ENCODE peak calls at places on chromosomes 5 and 9, in six cellular contexts. W is kidney, M is cardiac muscle cell, X is GM23338, B is astrocyte, Q is SK-N-SH. F is an unnamed sample. For H3K4me1, the result is how much of the 10 kb centered on the place peaks cover.

GRCh38 chr5:57482671-57483106 is at the start of gene ACTBL2:
- DNase-seq in W (no peak), M (peak), X (no peak), B (peak), Q (no peak), F (no peak)

GRCh38 chr5:32543291-32543690 is 42.1 kb upstream of the SUB1 start:
- DNase-seq in W (no peak), M (peak), X (no peak), B (peak), Q (no peak), F (no peak)

GRCh38 chr9:76403352-76403751 is 9.1 kb upstream of the RFK start:
- DNase-seq in W (no peak), M (peak), X (peak), B (peak), Q (peak), F (no peak)

GRCh38 chr9:84867171-84867570 is 197.6 kb downstream of the NTRK2 start:
- DNase-seq in W (no peak), M (no peak), X (no peak), B (no peak), Q (peak), F (no peak)

GRCh38 chr9:84419203-84419602 is 78.6 kb upstream of the SLC28A3 start:
- DNase-seq in W (no peak), M (peak), X (peak), B (no peak), Q (no peak), F (no peak)

GRCh38 chr5:57836921-57837320 is 354.3 kb upstream of the ACTBL2 start:
- DNase-seq in W (no peak), M (no peak), X (no peak), B (no peak), Q (no peak), F (no peak)

GRCh38 chr9:121658166-121658565 is 6.7 kb downstream of the DAB2IP start:
- DNase-seq in W (no peak), M (no peak), X (no peak), B (no peak), Q (no peak), F (no peak)

GRCh38 chr9:124011460-124012301 is at the start of gene LHX2:
- DNase-seq in W (no peak), M (peak), X (peak), B (peak), Q (peak), F (peak)

GRCh38 chr5:78972654-78973428 is 12.3 kb downstream of the ARSB start:
- DNase-seq in W (no peak), M (peak), X (no peak), B (peak), Q (peak), F (peak)

GRCh38 chr9:99020786-99021436 is 77.2 kb downstream of the COL15A1 start:
- DNase-seq in W (no peak), M (no peak), X (no peak), B (no peak), Q (no peak), F (no peak)

GRCh38 chr9:3138236-3139229 is 294.6 kb upstream of the PUM3 start:
- DNase-seq in W (no peak), M (no peak), X (no peak), B (no peak), Q (no peak), F (no peak)

GRCh38 chr5:125023673-125024072 is 277.2 kb upstream of the ZNF608 start:
- DNase-seq in W (no peak), M (no peak), X (no peak), B (peak), Q (no peak), F (no peak)

GRCh38 chr5:41270423-41271251 is 57.3 kb upstream of the C6 start:
- DNase-seq in W (no peak), M (peak), X (peak), B (peak), Q (peak), F (peak)

GRCh38 chr9:70600479-70600878 is 186.0 kb upstream of the KLF9 start:
- DNase-seq in W (peak), M (peak), X (no peak), B (peak), Q (no peak), F (no peak)

GRCh38 chr5:10264569-10264968 is 14.5 kb downstream of the CCT5 start:
- DNase-seq in W (no peak), M (no peak), X (no peak), B (no peak), Q (no peak), F (no peak)

GRCh38 chr9:96048116-96048953 is 172.8 kb downstream of the ERCC6L2 start:
- DNase-seq in W (no peak), M (peak), X (peak), B (no peak), Q (peak), F (no peak)

GRCh38 chr5:74543162-74543995 is 97.1 kb downstream of the ENC1 start:
- DNase-seq in W (peak), M (peak), X (peak), B (peak), Q (peak), F (no peak)

GRCh38 chr9:134390947-134391318 is 64.7 kb downstream of the RXRA start:
- DNase-seq in W (no peak), M (no peak), X (no peak), B (no peak), Q (no peak), F (no peak)

GRCh38 chr9:134544388-134545212 is 97.0 kb upstream of the COL5A1 start:
- DNase-seq in W (peak), M (peak), X (peak), B (peak), Q (no peak), F (no peak)

GRCh38 chr5:138661342-138661975 is 86.3 kb upstream of the HSPA9 start:
- DNase-seq in W (peak), M (no peak), X (no peak), B (no peak), Q (no peak), F (no peak)

GRCh38 chr9:5846080-5846479 is 13.2 kb upstream of the ERMP1 start:
- DNase-seq in W (no peak), M (no peak), X (no peak), B (no peak), Q (peak), F (peak)

GRCh38 chr9:37952731-37953130 is 48.8 kb upstream of the SLC25A51 start:
- DNase-seq in W (no peak), M (peak), X (no peak), B (peak), Q (no peak), F (no peak)

GRCh38 chr5:147084702-147085101 is 150.1 kb upstream of the STK32A start:
- DNase-seq in W (no peak), M (no peak), X (no peak), B (no peak), Q (no peak), F (no peak)

GRCh38 chr9:123401879-123402513 is 46.0 kb downstream of the CRB2 start:
- DNase-seq in W (no peak), M (peak), X (peak), B (peak), Q (peak), F (peak)

DNA sequence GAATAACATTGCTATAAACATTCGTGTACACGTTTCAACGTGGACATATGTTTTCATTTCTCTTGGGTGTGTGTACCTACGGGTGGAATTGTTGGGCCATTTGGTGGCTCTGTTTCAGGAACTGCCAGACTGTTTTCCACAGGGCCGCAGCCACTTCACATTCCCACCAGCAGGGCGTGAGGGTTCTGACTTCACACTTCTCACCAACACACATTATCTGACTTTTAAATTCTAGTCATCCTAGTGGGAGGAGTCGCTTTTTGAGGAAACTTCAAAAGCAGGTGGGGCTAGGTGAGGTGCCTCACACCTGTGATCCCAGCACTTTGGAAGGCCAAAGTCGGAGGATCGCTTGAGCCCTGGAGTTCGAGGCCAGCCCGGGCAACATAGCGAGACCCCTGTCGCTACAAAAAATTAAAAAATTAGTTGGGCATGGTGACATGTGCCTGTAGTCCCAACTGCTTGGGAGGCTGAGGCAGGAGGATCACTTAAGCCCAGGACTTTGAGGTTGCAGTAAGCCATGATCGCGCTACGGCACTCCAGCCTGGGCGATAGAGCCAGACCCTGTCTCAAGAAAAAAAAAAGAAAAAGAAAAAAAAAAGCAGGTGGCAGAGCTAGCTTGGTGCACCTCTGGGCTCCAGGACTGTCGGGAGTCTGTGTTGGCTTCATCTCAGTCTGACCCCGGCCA is 28.5 kb downstream of the TSPAN17 start:
- DNase-seq in W (peak), M (peak), X (peak), B (no peak), Q (no peak), F (no peak)
- TF ChIP-seq CTCF in W (peak), M (peak), X (peak), B (peak), Q (peak), F (peak)

DNA sequence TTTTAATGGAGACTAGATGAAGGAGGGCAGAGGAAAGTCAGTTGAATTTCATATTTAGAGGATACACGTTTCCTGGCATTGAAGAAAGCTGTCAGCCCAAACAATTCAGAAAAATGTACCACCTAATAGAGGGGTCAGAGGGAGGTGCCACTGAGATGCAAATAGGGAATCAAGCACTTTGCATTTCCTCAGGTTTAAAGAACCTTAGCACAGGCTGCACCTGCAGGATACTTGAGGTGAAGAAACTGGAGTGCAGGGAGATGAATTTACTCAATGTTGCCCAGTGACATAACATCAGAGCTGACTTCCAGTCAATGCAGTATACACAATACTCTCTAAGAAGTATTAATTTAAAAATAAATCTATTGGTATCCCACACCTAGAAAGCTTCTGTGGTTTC is 67.0 kb upstream of the MAST4 start:
- DNase-seq in W (no peak), M (no peak), X (peak), B (no peak), Q (no peak), F (no peak)
- H3K4me1 ChIP-seq in W (under half), M (under half), X (under half), B (under half), Q (under half), F (under half)

GRCh38 chr9:135818718-135819475 is 88.4 kb downstream of the CAMSAP1 start:
- DNase-seq in W (no peak), M (no peak), X (no peak), B (no peak), Q (no peak), F (no peak)

GRCh38 chr9:135821116-135821515 is 86.2 kb downstream of the CAMSAP1 start:
- DNase-seq in W (no peak), M (no peak), X (no peak), B (no peak), Q (no peak), F (no peak)

GRCh38 chr9:135820661-135821060 is 86.7 kb downstream of the CAMSAP1 start:
- DNase-seq in W (no peak), M (no peak), X (no peak), B (no peak), Q (no peak), F (no peak)

GRCh38 chr9:135817951-135818717 is 89.2 kb downstream of the CAMSAP1 start:
- DNase-seq in W (no peak), M (no peak), X (no peak), B (no peak), Q (no peak), F (no peak)

GRCh38 chr9:135819905-135820304 is 87.4 kb downstream of the CAMSAP1 start:
- DNase-seq in W (no peak), M (no peak), X (peak), B (no peak), Q (no peak), F (no peak)
- TF ChIP-seq CTCF in W (no peak), M (no peak), X (peak), B (no peak), Q (peak), F (peak)

DNA sequence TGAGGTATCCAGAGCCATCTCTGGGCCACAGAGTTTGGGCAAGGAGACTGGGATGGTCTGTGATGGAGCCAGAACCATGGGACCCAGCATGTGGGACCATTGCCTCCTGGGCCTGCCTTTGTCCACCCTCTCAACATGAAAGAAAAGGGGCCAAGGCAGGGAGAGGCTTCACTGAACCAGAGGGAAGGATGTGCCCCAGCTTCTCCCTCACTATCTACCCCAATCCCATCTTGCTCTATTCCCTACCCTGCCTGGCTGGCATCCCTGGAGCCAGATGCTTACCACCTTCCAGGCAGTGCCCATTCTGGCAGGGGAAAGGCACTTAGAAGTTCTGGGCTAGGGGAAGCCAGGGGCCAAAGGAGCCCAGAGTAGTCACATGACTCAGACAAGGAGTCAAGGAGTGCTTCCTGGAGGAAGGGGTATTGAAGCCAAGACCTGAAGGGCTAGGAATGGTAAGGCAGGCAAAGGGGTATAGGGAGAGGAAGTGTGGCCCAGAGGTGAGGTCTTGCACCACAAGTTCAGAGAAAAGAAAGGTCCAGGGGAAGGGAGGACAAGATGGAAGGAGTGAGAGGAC is 9.8 kb downstream of the PDLIM4 start:
- DNase-seq in W (no peak), M (no peak), X (no peak), B (no peak), Q (no peak), F (no peak)
- H3K4me1 ChIP-seq in W (under half), M (under half), X (under half), B (half or more), Q (half or more), F (under half)

F was measured in BE2C.